ENCODE peak calls at places on chromosomes 11 and 22, in four cellular contexts. S, I, A and H are unnamed samples.

GRCh38 chr22:24503137-24503850 is 8.2 kb downstream of the UPB1 start:
- DNase-seq in I (peak; percentile 32), S (peak; percentile 68), A (peak; percentile 48), H (peak; percentile 65)

GRCh38 chr11:19040051-19040450 is 20.5 kb downstream of the MRGPRX2 start:
- DNase-seq in I (no peak), A (no peak), S (no peak), H (no peak)

GRCh38 chr22:42881982-42882656 is 25.0 kb upstream of the ARFGAP3 start:
- DNase-seq in A (no peak), I (no peak), S (no peak), H (peak; percentile 95)

GRCh38 chr11:60981515-60981914 is 10.0 kb downstream of the CD6 start:
- DNase-seq in A (no peak), S (no peak), I (no peak), H (no peak)

GRCh38 chr22:24697671-24698082 is 76.8 kb downstream of the PIWIL3 start:
- DNase-seq in I (no peak), S (no peak), A (no peak), H (peak; percentile 37)

GRCh38 chr11:126347751-126348628 is 7.5 kb upstream of the ST3GAL4 start:
- DNase-seq in I (no peak), A (no peak), S (no peak), H (peak; percentile 33)

GRCh38 chr11:121961228-121961860 is 154.7 kb downstream of the BLID start:
- DNase-seq in A (no peak), I (no peak), S (no peak), H (no peak)

GRCh38 chr22:38715176-38715764 is 9.5 kb downstream of the GTPBP1 start:
- DNase-seq in S (no peak), I (no peak), A (no peak), H (no peak)

GRCh38 chr22:37009490-37009889 is 9.8 kb downstream of the TST start:
- DNase-seq in I (no peak), S (no peak), A (no peak), H (peak; percentile 11)

GRCh38 chr11:35131094-35131493 is 7.9 kb upstream of the CD44 start:
- DNase-seq in I (no peak), S (no peak), A (no peak), H (no peak)

GRCh38 chr11:23192256-23192655 is 332.0 kb upstream of the CCDC179 start:
- DNase-seq in S (no peak), A (peak; percentile 28), I (no peak), H (no peak)